ENCODE peak calls at places on chromosome 15, in five cellular contexts. T is stomach, F is ovary, Q is A549, D is tibial nerve. U is an unnamed sample.

GRCh38 chr15:99433757-99434211 is 132.0 kb upstream of the MEF2A start:
- DNase-seq in T (peak; percentile 22), D (no peak), F (no peak), Q (no peak), U (peak; percentile 20)

GRCh38 chr15:56871180-56871579 is 47.3 kb upstream of the TCF12 start:
- DNase-seq in T (no peak), Q (peak; percentile 53), F (no peak), D (no peak), U (no peak)

GRCh38 chr15:48596415-48596814 is 49.1 kb downstream of the FBN1 start:
- DNase-seq in T (no peak), F (no peak), Q (no peak), D (no peak), U (no peak)

GRCh38 chr15:79091204-79091867 is 756 bp upstream of the RASGRF1 start:
- DNase-seq in D (no peak), Q (peak; percentile 65), F (no peak), T (no peak), U (peak; percentile 73)

GRCh38 chr15:99386429-99386828 is 135.1 kb downstream of the LRRC28 start:
- DNase-seq in D (no peak), Q (no peak), F (peak; percentile 50), T (no peak), U (no peak)

GRCh38 chr15:44029940-44030568 is 165.0 kb downstream of the FRMD5 start:
- DNase-seq in T (no peak), D (no peak), F (no peak), Q (no peak), U (no peak)

GRCh38 chr15:92821491-92822116 is 78.5 kb upstream of the CHD2 start:
- DNase-seq in T (no peak), Q (no peak), F (no peak), D (no peak), U (peak; percentile 54)

GRCh38 chr15:82587805-82588204 is 47.5 kb upstream of the RPS17 start:
- DNase-seq in D (no peak), T (no peak), Q (no peak), F (no peak), U (no peak)

GRCh38 chr15:63501256-63502089 is 2.9 kb upstream of the USP3 start:
- DNase-seq in Q (peak; percentile 91), T (peak; percentile 80), D (peak; percentile 67), F (peak; percentile 89), U (peak; percentile 84)

GRCh38 chr15:63221346-63221745 is 31.9 kb downstream of the RAB8B start:
- DNase-seq in F (no peak), D (no peak), Q (no peak), T (no peak), U (peak; percentile 65)

GRCh38 chr15:80031841-80032240 is 27.6 kb upstream of the ZFAND6 start:
- DNase-seq in F (no peak), T (no peak), Q (no peak), D (no peak), U (no peak)

GRCh38 chr15:30043211-30043655 is 39.5 kb upstream of the GOLGA8J start:
- DNase-seq in Q (peak; percentile 40), F (no peak), T (no peak), D (no peak), U (no peak)

GRCh38 chr15:78065284-78065872 is 12.1 kb downstream of the TBC1D2B start:
- DNase-seq in T (peak; percentile 47), F (peak; percentile 62), D (peak; percentile 89), Q (no peak), U (no peak)

GRCh38 chr15:78726870-78727551 is 84.3 kb downstream of the ADAMTS7 start:
- DNase-seq in T (peak; percentile 34), Q (peak; percentile 81), F (no peak), D (no peak), U (no peak)

GRCh38 chr15:59372352-59373211 is at the start of gene MYO1E:
- DNase-seq in F (peak; percentile 88), T (peak; percentile 91), D (peak; percentile 88), Q (peak; percentile 98), U (peak; percentile 92)

GRCh38 chr15:78750566-78750965 is 60.7 kb downstream of the ADAMTS7 start:
- DNase-seq in T (no peak), Q (no peak), F (peak; percentile 32), D (no peak), U (no peak)

GRCh38 chr15:62059818-62060115 is 480 bp downstream of the VPS13C start:
- DNase-seq in T (peak; percentile 55), Q (peak; percentile 62), D (peak; percentile 29), F (no peak), U (no peak)

GRCh38 chr15:31101262-31102048 is at the start of gene TRPM1:
- DNase-seq in F (no peak), Q (no peak), T (no peak), D (no peak), U (no peak)

GRCh38 chr15:40467260-40467615 is 3.5 kb upstream of the CHST14 start:
- DNase-seq in T (no peak), Q (no peak), F (no peak), D (no peak), U (no peak)

GRCh38 chr15:74808073-74808839 is 4.4 kb upstream of the LMAN1L start:
- DNase-seq in T (peak; percentile 66), D (no peak), Q (no peak), F (no peak), U (no peak)

GRCh38 chr15:60507596-60508424 is 28.9 kb upstream of the ICE2 start:
- DNase-seq in T (peak; percentile 38), D (peak; percentile 64), Q (peak; percentile 75), F (no peak), U (peak; percentile 48)

GRCh38 chr15:39156636-39157255 is 424.1 kb upstream of the THBS1 start:
- DNase-seq in Q (no peak), D (peak; percentile 49), T (no peak), F (no peak), U (no peak)
- H3K27ac ChIP-seq in Q (no peak overlapping the region), D (peak overlapping the region; percentile 72), T (peak overlapping the region; percentile 29), F (no peak overlapping the region), U (no peak overlapping the region)

GRCh38 chr15:88571153-88572029 is 24.9 kb upstream of the DET1 start:
- DNase-seq in D (no peak), Q (no peak), T (no peak), F (no peak), U (no peak)

GRCh38 chr15:88580532-88580931 is 34.1 kb upstream of the DET1 start:
- DNase-seq in Q (no peak), D (no peak), F (no peak), T (no peak), U (no peak)

GRCh38 chr15:88574062-88574461 is 27.6 kb upstream of the DET1 start:
- DNase-seq in T (no peak), D (no peak), F (no peak), Q (no peak), U (no peak)

GRCh38 chr15:88572030-88572333 is 25.5 kb upstream of the DET1 start:
- DNase-seq in D (no peak), Q (no peak), T (no peak), F (no peak), U (no peak)

DNA sequence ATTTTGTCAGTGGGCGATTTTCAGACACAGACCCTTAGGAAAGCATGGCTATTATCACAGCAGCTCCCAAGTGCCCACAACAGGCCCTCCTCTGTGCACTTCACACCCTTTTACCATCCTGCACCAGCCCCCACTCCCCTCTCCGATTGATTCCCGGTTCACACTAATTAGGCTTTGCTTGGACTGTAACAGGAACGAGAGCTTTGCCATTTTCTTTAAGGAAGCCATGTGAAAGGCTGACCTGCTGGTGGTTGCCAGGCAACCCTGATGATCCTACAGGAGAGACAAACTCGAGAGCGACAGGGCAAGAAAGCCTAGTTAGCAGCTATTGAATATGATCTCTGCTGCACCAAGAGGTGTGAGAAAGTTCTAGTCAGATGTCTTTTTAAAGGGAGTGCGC is 28.2 kb upstream of the DET1 start:
- DNase-seq in D (no peak), Q (no peak), T (no peak), F (no peak), U (no peak)
- TF ChIP-seq EP300 in D (no peak), Q (no peak), T (no peak), F (no peak), U (no peak)

GRCh38 chr15:100973351-100974034 is 54.3 kb downstream of the LRRK1 start:
- DNase-seq in Q (no peak), F (no peak), T (no peak), D (no peak), U (peak; percentile 84)
- TF ChIP-seq POLR2A in Q (no peak), F (no peak), T (no peak), D (no peak), U (no peak)

GRCh38 chr15:70863450-70864218 is 9.7 kb upstream of the LARP6 start:
- DNase-seq in Q (peak; percentile 79), D (peak; percentile 30), F (no peak), T (no peak), U (no peak)
- H3K27ac ChIP-seq in Q (peak overlapping the region; percentile 81), D (peak overlapping the region; percentile 30), F (no peak overlapping the region), T (no peak overlapping the region), U (no peak overlapping the region)

GRCh38 chr15:54504695-54505094 is 526.5 kb downstream of the UNC13C start:
- DNase-seq in T (no peak), D (no peak), Q (no peak), F (no peak), U (no peak)
- TF ChIP-seq EP300 in T (no peak), D (no peak), Q (no peak), F (no peak), U (no peak)

DNA sequence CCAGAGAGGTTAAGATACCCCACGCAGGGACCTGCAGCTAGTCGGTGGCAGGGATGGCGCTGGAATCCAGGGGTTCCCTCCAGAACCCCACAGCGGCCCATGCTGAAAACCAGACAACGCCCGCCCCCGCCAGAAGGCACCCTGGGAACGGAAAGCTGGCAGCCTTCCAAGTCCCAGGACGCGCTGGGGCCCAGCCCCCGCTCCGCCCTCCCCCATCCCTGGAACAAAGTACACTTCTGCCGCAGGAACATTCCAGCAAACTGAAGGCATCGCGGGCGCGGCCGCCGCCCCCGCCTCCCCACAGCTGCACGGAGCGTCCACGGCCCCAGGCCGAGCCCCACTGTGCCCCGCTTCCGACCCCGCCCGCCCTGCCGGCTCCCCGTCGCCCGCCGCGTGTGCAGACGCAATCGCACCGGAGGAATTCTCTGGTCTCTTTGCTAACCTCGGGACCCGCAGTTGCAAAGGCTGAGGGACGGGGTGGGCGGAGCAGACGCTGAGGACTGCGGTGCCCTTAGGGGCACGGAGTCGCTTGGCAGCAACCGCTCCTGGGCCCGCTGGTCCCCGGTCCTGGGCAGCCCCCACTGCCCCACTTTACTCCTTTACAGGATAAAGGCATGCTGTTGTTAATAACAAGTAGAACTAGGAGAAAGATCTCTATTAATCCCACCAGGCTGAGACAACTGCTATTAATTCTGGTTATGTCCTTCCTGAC is 44.8 kb upstream of the RNU6-1 start:
- DNase-seq in T (peak; percentile 89), F (peak; percentile 96), Q (peak; percentile 91), D (peak; percentile 75), U (peak; percentile 96)
- TF ChIP-seq POLR2A in T (no peak), F (no peak), Q (peak; percentile 41), D (peak; percentile 65), U (peak; percentile 20)

U was measured in upper lobe of left lung.